ENCODE peak calls at places on chromosomes 5 and 9, in four cellular contexts. F is activated naive CD4-positive, alpha-beta T cell treated with Interleukin-2 at 50 U/mL for 16 hours; Q is RWPE1; Y is NCI-H2029 treated with DMSO at 0.1 percent for 48 hours. H is an unnamed sample.
A peak's percentile ranks its signal among the peaks of the same experiment; 100 is the strongest.

GRCh38 chr5:16819522-16820167 is 116.4 kb downstream of the MYO10 start:
- DNase-seq in F (no peak), Q (no peak), Y (no peak), H (peak; percentile 29)

GRCh38 chr9:85741112-85741874 is 461 bp downstream of the AGTPBP1 start:
- DNase-seq in F (peak; percentile 62), Q (peak; percentile 38), Y (no peak), H (no peak)

GRCh38 chr9:116286287-116286686 is 132.7 kb downstream of the PAPPA start:
- DNase-seq in Y (peak; percentile 81), F (no peak), Q (no peak), H (no peak)

GRCh38 chr5:437281-437771 is 5.7 kb upstream of the EXOC3 start:
- DNase-seq in F (no peak), Q (no peak), Y (no peak), H (no peak)

GRCh38 chr9:5626727-5627634 is 1.9 kb upstream of the RIC1 start:
- DNase-seq in Q (no peak), Y (peak; percentile 6), F (peak; percentile 37), H (no peak)

GRCh38 chr5:111075520-111075919 is 4.0 kb downstream of the TSLP start:
- DNase-seq in F (no peak), Y (no peak), Q (peak; percentile 83), H (peak; percentile 72)

GRCh38 chr9:4774209-4774608 is 18.5 kb upstream of the RCL1 start:
- DNase-seq in Y (no peak), F (no peak), Q (no peak), H (no peak)

GRCh38 chr5:61245936-61246335 is 83.7 kb upstream of the SMIM15 start:
- DNase-seq in F (no peak), Y (no peak), Q (no peak), H (no peak)

GRCh38 chr5:10485142-10485795 is 43.6 kb downstream of the ROPN1L start:
- DNase-seq in F (no peak), Y (no peak), Q (no peak), H (peak; percentile 94)

GRCh38 chr5:26622947-26623346 is 415.4 kb downstream of the CDH9 start:
- DNase-seq in Y (peak; percentile 36), Q (no peak), F (no peak), H (no peak)

GRCh38 chr5:72210913-72211670 is 103.8 kb downstream of the MAP1B start:
- DNase-seq in Q (peak; percentile 83), Y (no peak), F (no peak), H (peak; percentile 48)

GRCh38 chr5:16937023-16937379 is 913 bp upstream of the MYO10 start:
- DNase-seq in Q (peak; percentile 78), Y (no peak), F (no peak), H (no peak)

GRCh38 chr5:132220476-132220875 is 7.2 kb downstream of the P4HA2 start:
- DNase-seq in Y (no peak), Q (no peak), F (no peak), H (no peak)

GRCh38 chr9:107547772-107548297 is 58.3 kb upstream of the KLF4 start:
- DNase-seq in Q (no peak), Y (no peak), F (no peak), H (no peak)

GRCh38 chr9:91611582-91611981 is 187.9 kb upstream of the NFIL3 start:
- DNase-seq in Y (no peak), Q (no peak), F (no peak), H (peak; percentile 1)

GRCh38 chr5:41270423-41271251 is 57.3 kb upstream of the C6 start:
- DNase-seq in Y (no peak), F (no peak), Q (peak; percentile 46), H (peak; percentile 53)

GRCh38 chr9:2727966-2728613 is 10.8 kb downstream of the KCNV2 start:
- DNase-seq in F (no peak), Q (no peak), Y (peak; percentile 3), H (peak; percentile 48)

GRCh38 chr9:126386088-126386487 is 59.5 kb downstream of the MVB12B start:
- DNase-seq in F (no peak), Q (peak; percentile 60), Y (no peak), H (no peak)

GRCh38 chr9:4750021-4750673 is 9.1 kb upstream of the AK3 start:
- DNase-seq in F (no peak), Q (no peak), Y (no peak), H (peak; percentile 11)

GRCh38 chr9:12469084-12469483 is 224.1 kb upstream of the TYRP1 start:
- DNase-seq in F (no peak), Q (no peak), Y (no peak), H (no peak)

GRCh38 chr9:122221223-122221811 is 7.4 kb downstream of the LHX6 start:
- DNase-seq in F (no peak), Y (no peak), Q (no peak), H (no peak)

GRCh38 chr9:115877852-115878450 is 275.6 kb upstream of the PAPPA start:
- DNase-seq in Y (no peak), F (no peak), Q (no peak), H (no peak)

GRCh38 chr5:107766439-107766838 is 95.7 kb upstream of the EFNA5 start:
- DNase-seq in Y (no peak), F (no peak), Q (no peak), H (no peak)

GRCh38 chr5:32096891-32097592 is 77.1 kb downstream of the GOLPH3 start:
- DNase-seq in F (no peak), Y (no peak), Q (no peak), H (no peak)

GRCh38 chr5:60955239-60955638 is 10.2 kb downstream of the NDUFAF2 start:
- DNase-seq in F (no peak), Q (no peak), Y (no peak), H (no peak)

GRCh38 chr9:98092633-98092971 is 26.4 kb downstream of the TRIM14 start:
- DNase-seq in Q (no peak), F (no peak), Y (no peak), H (no peak)

GRCh38 chr5:60141119-60141518 is 247.6 kb upstream of the PDE4D start:
- DNase-seq in F (no peak), Q (no peak), Y (no peak), H (no peak)

GRCh38 chr5:163718256-163718655 is 212.8 kb downstream of the MAT2B start:
- DNase-seq in F (no peak), Y (no peak), Q (peak; percentile 21), H (no peak)

GRCh38 chr5:61298580-61298979 is 33.5 kb upstream of the ZSWIM6 start:
- DNase-seq in F (no peak), Q (no peak), Y (no peak), H (no peak)

GRCh38 chr9:14314929-14315753 is 1.2 kb upstream of the NFIB start:
- DNase-seq in F (peak; percentile 21), Y (peak; percentile 40), Q (peak; percentile 69), H (no peak)

GRCh38 chr5:77630246-77631165 is 8.0 kb downstream of the OTP start:
- DNase-seq in Y (peak; percentile 23), Q (peak; percentile 31), F (peak; percentile 46), H (no peak)

GRCh38 chr5:135834639-135835529 is at the start of gene SLC25A48:
- DNase-seq in Y (peak; percentile 11), Q (peak; percentile 84), F (no peak), H (no peak)

GRCh38 chr9:128419061-128419925 is 1.4 kb upstream of the CERCAM start:
- DNase-seq in F (no peak), Q (no peak), Y (no peak), H (no peak)

GRCh38 chr9:37953775-37954437 is 50.0 kb upstream of the SLC25A51 start:
- DNase-seq in Q (peak; percentile 95), F (peak; percentile 38), Y (no peak), H (peak; percentile 95)

GRCh38 chr9:88544245-88544644 is 9.3 kb downstream of the NXNL2 start:
- DNase-seq in Y (no peak), F (no peak), Q (peak; percentile 41), H (no peak)

GRCh38 chr9:85332487-85332886 is 409.3 kb downstream of the AGTPBP1 start:
- DNase-seq in Q (peak; percentile 43), Y (no peak), F (no peak), H (no peak)

GRCh38 chr5:6527749-6528455 is 79.2 kb downstream of the UBE2QL1 start:
- DNase-seq in Q (no peak), F (no peak), Y (no peak), H (no peak)

GRCh38 chr5:180172447-180173197 is 36.4 kb downstream of the RASGEF1C start:
- DNase-seq in Y (peak; percentile 17), Q (no peak), F (no peak), H (no peak)

GRCh38 chr9:15513335-15513734 is 2.6 kb upstream of the PSIP1 start:
- DNase-seq in Q (peak; percentile 11), Y (no peak), F (no peak), H (no peak)

H was measured in AG04450.